ENCODE peak calls at places on chromosome 12, in ten cellular contexts. F, K, D, O, Y, W, R, G, S and H are unnamed samples.

GRCh38 chr12:82458101-82458500 is 99.8 kb downstream of the METTL25 start:
- DNase-seq in R (no peak), S (no peak), F (no peak), D (no peak), G (no peak), O (no peak), K (no peak), Y (no peak), W (no peak), H (no peak)

GRCh38 chr12:110349521-110350151 is 53.9 kb downstream of the ANAPC7 start:
- DNase-seq in O (peak), R (no peak), G (no peak), Y (no peak), D (no peak), W (no peak), K (no peak), F (no peak), S (peak), H (no peak)

GRCh38 chr12:14723763-14724162 is 27.4 kb upstream of the GUCY2C start:
- DNase-seq in R (peak), O (peak), S (peak), D (peak), Y (peak), G (peak), K (peak), F (no peak), W (peak), H (peak)

GRCh38 chr12:42756841-42757661 is 167.5 kb upstream of the PRICKLE1 start:
- DNase-seq in O (peak), K (no peak), F (no peak), D (peak), G (peak), R (no peak), W (no peak), Y (peak), S (no peak), H (peak)

GRCh38 chr12:6437586-6437985 is 7.2 kb upstream of the CD27 start:
- DNase-seq in S (no peak), F (no peak), W (no peak), O (no peak), K (no peak), D (no peak), R (no peak), Y (no peak), G (no peak), H (no peak)

GRCh38 chr12:113239811-113240331 is 18.6 kb downstream of the TPCN1 start:
- DNase-seq in F (no peak), O (no peak), K (no peak), W (peak), S (no peak), G (no peak), D (no peak), R (peak), Y (peak), H (no peak)

GRCh38 chr12:47835831-47836155 is 16.1 kb upstream of the HDAC7 start:
- DNase-seq in O (no peak), S (no peak), K (no peak), W (no peak), G (no peak), F (no peak), D (no peak), Y (no peak), R (no peak), H (no peak)

GRCh38 chr12:26122681-26123481 is 2.0 kb downstream of the BHLHE41 start:
- DNase-seq in R (peak), K (peak), F (peak), Y (peak), S (peak), G (peak), O (peak), W (peak), D (peak), H (no peak)

GRCh38 chr12:65951697-65952096 is 127.4 kb downstream of the HMGA2 start:
- DNase-seq in Y (no peak), R (no peak), O (no peak), K (no peak), G (no peak), F (no peak), S (no peak), W (no peak), D (no peak), H (no peak)

GRCh38 chr12:42705863-42706262 is 116.3 kb upstream of the PRICKLE1 start:
- DNase-seq in F (peak), O (peak), W (peak), G (peak), R (peak), K (peak), Y (peak), D (peak), S (no peak), H (peak)

GRCh38 chr12:481422-481821 is 21.7 kb downstream of the B4GALNT3 start:
- DNase-seq in F (peak), Y (peak), R (peak), S (no peak), G (peak), O (peak), D (peak), W (peak), K (peak), H (no peak)

GRCh38 chr12:56258068-56258819 is at the start of gene ANKRD52:
- DNase-seq in G (peak), S (peak), K (peak), W (peak), R (peak), Y (peak), O (peak), F (peak), D (peak), H (peak)

GRCh38 chr12:121190523-121191031 is 19.4 kb upstream of the P2RX4 start:
- DNase-seq in Y (peak), R (no peak), S (no peak), K (no peak), G (peak), O (peak), W (no peak), D (peak), F (no peak), H (peak)

GRCh38 chr12:40105265-40105514 is 691 bp downstream of the SLC2A13 start:
- DNase-seq in S (no peak), W (no peak), Y (peak), K (peak), F (no peak), G (no peak), D (no peak), R (peak), O (no peak), H (no peak)

GRCh38 chr12:93616584-93617101 is 44.2 kb downstream of the SOCS2 start:
- DNase-seq in D (peak), S (no peak), F (no peak), R (no peak), W (no peak), Y (no peak), O (no peak), G (peak), K (no peak), H (no peak)

GRCh38 chr12:49349266-49349665 is 2.6 kb downstream of the DNAJC22 start:
- DNase-seq in D (no peak), W (no peak), O (no peak), S (no peak), F (no peak), G (no peak), K (no peak), Y (no peak), R (no peak), H (no peak)

GRCh38 chr12:46390881-46391280 is 18.3 kb upstream of the SLC38A2 start:
- DNase-seq in K (no peak), F (no peak), R (no peak), W (no peak), S (no peak), O (no peak), G (no peak), D (no peak), Y (no peak), H (no peak)

GRCh38 chr12:110824342-110824741 is 22.4 kb upstream of the CCDC63 start:
- DNase-seq in S (no peak), O (no peak), G (no peak), D (no peak), F (no peak), W (no peak), K (no peak), Y (no peak), R (no peak), H (no peak)

GRCh38 chr12:5954661-5955060 is 9.6 kb upstream of the ANO2 start:
- DNase-seq in D (no peak), R (no peak), K (no peak), S (no peak), W (no peak), G (no peak), F (no peak), O (no peak), Y (no peak), H (no peak)

GRCh38 chr12:117130806-117131205 is 31.6 kb upstream of the TESC start:
- DNase-seq in D (no peak), G (no peak), Y (no peak), S (no peak), K (no peak), R (no peak), O (no peak), F (no peak), W (no peak), H (no peak)
- H3K4me3 ChIP-seq in D (no peak), G (no peak), Y (no peak), S (no peak), K (no peak), R (no peak), O (no peak), F (no peak), W (no peak), H (no peak)

DNA sequence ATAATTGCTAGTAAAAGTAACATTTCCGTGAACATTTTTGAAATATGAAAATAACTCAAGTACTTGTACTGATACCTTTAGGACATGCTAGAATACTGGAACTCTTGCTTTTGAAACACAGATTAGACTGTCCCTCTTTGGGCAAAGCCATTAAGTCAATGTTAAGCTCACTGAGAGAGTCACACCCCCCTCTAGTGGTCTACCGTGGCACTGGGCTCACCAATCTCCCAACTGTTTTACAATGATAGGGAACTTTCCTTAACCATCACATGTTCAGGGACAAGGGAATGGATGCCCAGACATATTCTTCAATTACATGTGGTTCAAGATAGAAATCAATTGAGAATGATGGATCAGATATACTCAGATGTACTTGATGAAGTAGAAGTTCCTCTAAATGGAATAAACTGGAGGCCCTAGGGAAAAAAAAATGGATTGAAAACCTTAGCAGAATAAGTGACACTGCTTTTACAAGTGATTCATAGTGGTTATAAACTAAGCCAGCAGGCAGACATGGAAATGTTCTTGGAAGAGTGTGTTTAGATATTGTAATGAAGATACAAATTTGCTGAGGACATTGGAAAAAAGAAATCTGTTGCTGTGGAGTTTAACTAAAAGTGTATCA is 17.8 kb downstream of the NANOG start:
- DNase-seq in O (peak), D (peak), K (peak), W (peak), S (peak), G (peak), F (peak), R (peak), Y (peak), H (peak)
- H3K27ac ChIP-seq in O (no peak), D (no peak), K (no peak), W (no peak), S (no peak), G (no peak), F (no peak), R (no peak), Y (no peak), H (no peak)

GRCh38 chr12:95815635-95816212 is 25.2 kb upstream of the NTN4 start:
- DNase-seq in W (no peak), S (no peak), G (peak), O (peak), R (no peak), D (peak), F (no peak), Y (peak), K (no peak), H (no peak)

DNA sequence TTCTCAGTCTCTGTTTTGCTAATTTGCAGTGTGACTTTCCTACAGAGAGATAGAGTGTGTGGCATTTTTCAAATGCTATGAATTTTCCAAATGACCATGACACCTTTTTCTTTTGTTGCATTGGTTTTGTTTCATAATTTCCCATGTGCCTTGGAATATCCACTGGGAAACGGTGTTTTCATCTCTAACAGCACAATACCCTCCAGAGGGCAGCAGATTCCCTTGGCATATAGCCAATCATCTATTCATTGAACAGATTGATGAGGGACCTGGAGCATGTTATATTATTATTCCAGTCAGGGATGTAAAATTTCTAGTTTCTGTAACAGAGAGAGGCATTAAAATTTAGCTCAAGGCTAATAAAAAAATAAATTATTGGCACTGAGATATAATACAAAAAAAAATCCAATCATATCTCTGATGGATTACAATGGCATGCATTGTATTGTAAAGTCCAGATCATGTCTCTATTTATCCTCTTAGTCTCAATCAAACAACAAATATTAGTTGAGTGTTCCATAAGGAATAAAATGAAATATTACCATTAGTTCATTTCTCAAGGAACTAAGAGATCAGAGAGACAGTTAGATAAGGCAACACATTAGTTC is 29.6 kb upstream of the NTN4 start:
- DNase-seq in K (peak), G (peak), D (peak), W (no peak), R (no peak), S (peak), Y (peak), F (no peak), O (peak), H (peak)
- TF ChIP-seq CTCF in K (no peak), G (peak), D (peak), W (peak), R (peak), S (peak), Y (peak), F (peak), O (peak), H (peak)

GRCh38 chr12:104670439-104671406 is 214.0 kb downstream of the CHST11 start:
- DNase-seq in O (no peak), G (no peak), S (no peak), F (no peak), W (no peak), D (no peak), K (no peak), R (no peak), Y (no peak), H (no peak)
- H3K4me3 ChIP-seq in O (no peak), G (no peak), S (no peak), F (no peak), W (no peak), D (no peak), K (no peak), R (no peak), Y (no peak), H (no peak)

GRCh38 chr12:24172773-24173447 is 223.4 kb upstream of the SOX5 start:
- DNase-seq in O (no peak), G (no peak), Y (peak), R (no peak), W (no peak), D (no peak), K (no peak), S (no peak), F (no peak), H (no peak)

GRCh38 chr12:24177889-24178288 is 228.4 kb upstream of the SOX5 start:
- DNase-seq in Y (no peak), K (no peak), W (no peak), G (no peak), F (no peak), D (no peak), S (no peak), R (no peak), O (no peak), H (no peak)

GRCh38 chr12:24175949-24176348 is 226.5 kb upstream of the SOX5 start:
- DNase-seq in Y (no peak), R (no peak), W (no peak), O (no peak), D (no peak), K (no peak), G (no peak), S (no peak), F (no peak), H (no peak)

GRCh38 chr12:24175281-24175680 is 225.8 kb upstream of the SOX5 start:
- DNase-seq in Y (peak), K (no peak), W (no peak), D (no peak), F (no peak), O (no peak), S (no peak), R (no peak), G (no peak), H (no peak)

DNA sequence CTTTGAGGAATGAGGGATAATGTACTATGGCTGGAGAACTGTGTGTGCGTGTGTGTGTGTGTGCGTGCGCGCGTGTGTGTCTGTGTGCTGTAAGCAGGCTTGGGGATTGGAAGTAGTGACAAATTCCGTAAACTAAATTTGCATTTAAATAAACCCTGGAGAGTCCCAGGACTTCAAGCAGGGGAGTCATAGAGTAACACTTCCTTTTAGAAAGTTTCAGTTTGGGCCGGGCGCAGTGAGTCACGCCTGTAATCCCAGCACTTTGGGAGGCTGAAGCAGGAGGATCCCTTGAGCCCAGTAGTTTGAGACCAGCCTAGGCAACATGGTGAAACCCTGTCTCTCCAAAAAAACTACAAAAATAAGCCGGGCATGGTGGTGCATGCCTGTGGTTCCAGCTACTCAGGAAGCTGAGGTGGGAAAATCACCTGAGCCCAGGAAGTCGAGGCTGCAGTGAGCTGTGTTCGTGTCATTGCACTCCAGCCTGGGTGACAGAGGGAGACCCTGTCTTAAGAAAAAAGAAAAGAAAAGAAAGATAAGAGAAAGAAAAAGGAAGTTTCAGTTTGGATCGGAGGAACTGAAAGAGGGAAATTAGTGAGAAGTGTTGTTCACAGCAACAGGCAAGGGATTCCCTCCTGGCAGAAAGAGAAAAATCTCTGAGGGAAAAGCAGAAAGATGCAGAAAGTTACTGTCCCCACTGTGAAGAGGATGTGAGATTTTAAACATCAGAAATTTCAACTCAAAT is 222.7 kb upstream of the SOX5 start:
- DNase-seq in F (peak), Y (no peak), R (no peak), K (no peak), G (no peak), W (no peak), D (no peak), S (no peak), O (no peak), H (no peak)
- H3K27ac ChIP-seq in F (no peak), Y (no peak), R (no peak), K (no peak), G (no peak), W (no peak), D (no peak), S (no peak), O (no peak), H (no peak)

GRCh38 chr12:62021808-62022207 is 238.4 kb upstream of the USP15 start:
- DNase-seq in D (no peak), S (no peak), W (no peak), O (no peak), Y (no peak), K (no peak), F (no peak), G (no peak), R (no peak), H (no peak)
- TF ChIP-seq CTCF in D (no peak), S (no peak), W (no peak), O (no peak), Y (no peak), K (no peak), F (no peak), G (no peak), R (no peak), H (no peak)

GRCh38 chr12:57767317-57767716 is 439 bp upstream of the CYP27B1 start:
- DNase-seq in O (no peak), W (no peak), R (no peak), F (no peak), K (no peak), S (no peak), G (no peak), D (no peak), Y (no peak), H (no peak)

GRCh38 chr12:57765003-57765697 is 1.7 kb downstream of the CYP27B1 start:
- DNase-seq in Y (peak), R (peak), K (no peak), O (peak), S (no peak), D (peak), F (peak), W (peak), G (peak), H (no peak)

GRCh38 chr12:57767876-57768275 is 998 bp upstream of the CYP27B1 start:
- DNase-seq in D (no peak), G (no peak), Y (no peak), R (no peak), S (no peak), W (no peak), O (no peak), F (no peak), K (no peak), H (no peak)

GRCh38 chr12:57765698-57766463 is 997 bp downstream of the CYP27B1 start:
- DNase-seq in F (no peak), D (no peak), W (no peak), S (no peak), O (no peak), R (no peak), Y (no peak), G (no peak), K (no peak), H (no peak)

GRCh38 chr12:57766464-57767311 is at the start of gene CYP27B1:
- DNase-seq in W (no peak), R (peak), G (peak), F (no peak), K (no peak), O (peak), S (no peak), D (peak), Y (no peak), H (no peak)
- H3K4me3 ChIP-seq in W (peak), R (peak), G (peak), F (peak), K (peak), O (peak), S (peak), D (peak), Y (no peak), H (peak)

GRCh38 chr12:111976860-111977259 is 36.1 kb downstream of the TMEM116 start:
- DNase-seq in F (no peak), O (no peak), D (no peak), S (no peak), Y (no peak), G (no peak), W (no peak), R (no peak), K (no peak), H (no peak)
- H3K27ac ChIP-seq in F (no peak), O (no peak), D (no peak), S (no peak), Y (no peak), G (no peak), W (no peak), R (no peak), K (no peak), H (no peak)